ENCODE peak calls at places on chromosomes 7 and 10, in four cellular contexts. T is uterus, G is A549, L is lung. C is an unnamed sample.

GRCh38 chr7:22173884-22174573 is 182.9 kb downstream of the RAPGEF5 start:
- DNase-seq in T (no peak), G (no peak), L (no peak), C (no peak)

GRCh38 chr10:110591760-110592159 is 24.3 kb downstream of the SMC3 start:
- DNase-seq in T (no peak), G (no peak), L (no peak), C (no peak)

GRCh38 chr7:74482629-74483401 is 29.1 kb downstream of the GTF2IRD1 start:
- DNase-seq in T (peak; percentile 49), G (peak; percentile 83), L (no peak), C (peak; percentile 98)

GRCh38 chr7:151115121-151115835 is 29.0 kb downstream of the AGAP3 start:
- DNase-seq in T (no peak), G (no peak), L (no peak), C (peak; percentile 71)

GRCh38 chr10:27621441-27621840 is 117.3 kb downstream of the RAB18 start:
- DNase-seq in T (no peak), G (no peak), L (no peak), C (no peak)

GRCh38 chr7:76191783-76192240 is 9.9 kb upstream of the SRRM3 start:
- DNase-seq in T (no peak), G (no peak), L (no peak), C (peak; percentile 12)

GRCh38 chr10:34217524-34217923 is 597.6 kb downstream of the PARD3 start:
- DNase-seq in T (no peak), G (no peak), L (no peak), C (no peak)

GRCh38 chr7:44177570-44178131 is 11.6 kb downstream of the GCK start:
- DNase-seq in T (no peak), G (no peak), L (no peak), C (no peak)

GRCh38 chr10:79979973-79980687 is 31.2 kb upstream of the SFTPD start:
- DNase-seq in T (no peak), G (no peak), L (peak; percentile 43), C (no peak)

GRCh38 chr10:3783721-3784432 is 1.1 kb downstream of the KLF6 start:
- DNase-seq in T (peak; percentile 80), G (no peak), L (peak; percentile 72), C (peak; percentile 44)

GRCh38 chr10:55500931-55501559 is 700.0 kb upstream of the PCDH15 start:
- DNase-seq in T (no peak), G (no peak), L (no peak), C (peak; percentile 9)

GRCh38 chr10:119477444-119477843 is 65.1 kb downstream of the RGS10 start:
- DNase-seq in T (no peak), G (no peak), L (no peak), C (no peak)

GRCh38 chr10:36187382-36188042 is 545.4 kb upstream of the FZD8 start:
- DNase-seq in T (no peak), G (no peak), L (no peak), C (no peak)

GRCh38 chr10:3495281-3495680 is 289.7 kb downstream of the KLF6 start:
- DNase-seq in T (no peak), G (no peak), L (no peak), C (no peak)

GRCh38 chr7:137563986-137564385 is 220.5 kb upstream of the PTN start:
- DNase-seq in T (no peak), G (no peak), L (no peak), C (no peak)

GRCh38 chr10:5534051-5534821 is 9.5 kb downstream of the CALML3 start:
- DNase-seq in T (no peak), G (no peak), L (no peak), C (no peak)

GRCh38 chr7:44057849-44058758 is 7.3 kb downstream of the PGAM2 start:
- DNase-seq in T (peak; percentile 10), G (no peak), L (no peak), C (no peak)

GRCh38 chr10:73956476-73957338 is 41.2 kb upstream of the VCL start:
- DNase-seq in T (no peak), G (no peak), L (no peak), C (peak; percentile 53)

GRCh38 chr7:74612015-74612829 is 45.3 kb upstream of the GTF2I start:
- DNase-seq in T (no peak), G (no peak), L (peak; percentile 68), C (peak; percentile 30)

GRCh38 chr10:122974034-122974433 is 6.2 kb upstream of the PSTK start:
- DNase-seq in T (no peak), G (no peak), L (no peak), C (no peak)

GRCh38 chr7:43431020-43431595 is 151.8 kb upstream of the STK17A start:
- DNase-seq in T (no peak), G (no peak), L (no peak), C (peak; percentile 15)

GRCh38 chr10:88792656-88793055 is 9.9 kb upstream of the LIPM start:
- DNase-seq in T (no peak), G (no peak), L (peak; percentile 41), C (peak; percentile 85)

GRCh38 chr10:110364531-110364937 is 59.8 kb upstream of the SMNDC1 start:
- DNase-seq in T (no peak), G (no peak), L (no peak), C (no peak)

GRCh38 chr7:93047514-93048099 is 70.2 kb downstream of the SAMD9 start:
- DNase-seq in T (no peak), G (no peak), L (no peak), C (no peak)

GRCh38 chr7:93040355-93040754 is 77.4 kb downstream of the SAMD9 start:
- DNase-seq in T (no peak), G (no peak), L (no peak), C (no peak)

GRCh38 chr7:93044147-93044810 is 73.5 kb downstream of the SAMD9 start:
- DNase-seq in T (no peak), G (no peak), L (no peak), C (no peak)

GRCh38 chr7:93046641-93047040 is 71.1 kb downstream of the SAMD9 start:
- DNase-seq in T (no peak), G (no peak), L (no peak), C (peak; percentile 32)

GRCh38 chr7:93043393-93043985 is 74.3 kb downstream of the SAMD9 start:
- DNase-seq in T (no peak), G (no peak), L (no peak), C (no peak)
- H3K4me3 ChIP-seq in T (no peak overlapping the region), G (no peak overlapping the region), L (no peak overlapping the region), C (no peak overlapping the region)

GRCh38 chr7:99996755-99997544 is 18.4 kb upstream of the ZKSCAN1 start:
- DNase-seq in T (no peak), G (no peak), L (no peak), C (no peak)
- H3K27ac ChIP-seq in T (peak overlapping the region; percentile 73), G (no peak overlapping the region), L (peak overlapping the region; percentile 84), C (peak overlapping the region; percentile 43)

GRCh38 chr10:25824050-25824449 is 110.0 kb upstream of the MYO3A start:
- DNase-seq in T (no peak), G (no peak), L (no peak), C (no peak)

GRCh38 chr10:25818751-25819150 is 115.3 kb upstream of the MYO3A start:
- DNase-seq in T (no peak), G (no peak), L (no peak), C (no peak)

GRCh38 chr10:25815236-25815635 is 118.8 kb upstream of the MYO3A start:
- DNase-seq in T (no peak), G (no peak), L (no peak), C (no peak)

GRCh38 chr10:25815999-25816768 is 117.8 kb upstream of the MYO3A start:
- DNase-seq in T (no peak), G (no peak), L (no peak), C (no peak)

DNA sequence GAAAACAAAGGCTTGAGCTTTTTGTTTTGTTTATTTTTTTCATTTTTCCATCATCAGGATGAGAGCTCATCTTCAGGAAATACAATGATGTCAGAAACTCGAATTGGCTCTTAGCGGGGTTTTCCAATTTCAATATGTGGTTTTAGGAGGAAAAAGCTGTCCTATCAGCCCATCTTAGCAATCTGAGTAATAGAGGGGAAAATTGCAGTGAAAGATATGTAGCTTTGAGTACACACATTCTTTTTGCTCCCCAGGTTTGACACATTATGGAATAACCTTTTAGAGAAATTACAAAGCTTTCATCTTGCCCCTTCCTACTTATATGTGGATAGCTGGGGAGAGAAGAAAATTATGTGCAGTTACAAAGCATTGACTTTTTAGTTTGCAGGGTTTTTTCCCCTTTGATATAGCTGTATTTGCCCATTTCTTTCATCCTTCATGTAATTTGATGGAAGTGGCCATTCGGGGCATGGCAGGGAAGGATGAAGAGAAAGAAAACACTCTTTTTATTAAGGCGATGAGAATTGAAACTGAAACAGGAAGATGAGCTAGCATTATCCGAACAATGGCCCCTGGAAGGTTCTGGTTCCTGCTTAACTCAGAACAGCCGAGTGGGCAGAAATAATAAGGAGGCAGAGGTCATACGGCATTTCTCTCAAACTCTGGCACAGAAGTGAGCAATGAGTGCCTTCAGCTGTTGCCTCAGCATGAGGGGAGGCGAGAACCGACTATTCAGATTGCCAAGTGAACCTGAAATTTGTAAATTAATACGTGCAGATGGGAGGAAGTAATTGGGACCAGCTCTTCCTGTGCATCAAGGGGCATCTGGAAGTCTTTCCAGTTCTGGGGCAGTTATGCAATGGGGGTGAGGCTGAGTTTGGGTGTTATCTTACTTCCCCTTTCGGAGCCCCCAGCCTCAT is 113.3 kb upstream of the MYO3A start:
- DNase-seq in T (no peak), G (no peak), L (no peak), C (no peak)
- H3K4me3 ChIP-seq in T (no peak overlapping the region), G (no peak overlapping the region), L (no peak overlapping the region), C (no peak overlapping the region)

GRCh38 chr10:30821994-30822692 is 192.6 kb upstream of the LYZL2 start:
- DNase-seq in T (no peak), G (no peak), L (no peak), C (no peak)

GRCh38 chr10:30818854-30819253 is 189.3 kb upstream of the LYZL2 start:
- DNase-seq in T (no peak), G (no peak), L (no peak), C (no peak)

GRCh38 chr10:30821269-30821993 is 191.9 kb upstream of the LYZL2 start:
- DNase-seq in T (no peak), G (no peak), L (no peak), C (peak; percentile 44)

GRCh38 chr10:30819306-30820190 is 190.0 kb upstream of the LYZL2 start:
- DNase-seq in T (no peak), G (no peak), L (no peak), C (no peak)

DNA sequence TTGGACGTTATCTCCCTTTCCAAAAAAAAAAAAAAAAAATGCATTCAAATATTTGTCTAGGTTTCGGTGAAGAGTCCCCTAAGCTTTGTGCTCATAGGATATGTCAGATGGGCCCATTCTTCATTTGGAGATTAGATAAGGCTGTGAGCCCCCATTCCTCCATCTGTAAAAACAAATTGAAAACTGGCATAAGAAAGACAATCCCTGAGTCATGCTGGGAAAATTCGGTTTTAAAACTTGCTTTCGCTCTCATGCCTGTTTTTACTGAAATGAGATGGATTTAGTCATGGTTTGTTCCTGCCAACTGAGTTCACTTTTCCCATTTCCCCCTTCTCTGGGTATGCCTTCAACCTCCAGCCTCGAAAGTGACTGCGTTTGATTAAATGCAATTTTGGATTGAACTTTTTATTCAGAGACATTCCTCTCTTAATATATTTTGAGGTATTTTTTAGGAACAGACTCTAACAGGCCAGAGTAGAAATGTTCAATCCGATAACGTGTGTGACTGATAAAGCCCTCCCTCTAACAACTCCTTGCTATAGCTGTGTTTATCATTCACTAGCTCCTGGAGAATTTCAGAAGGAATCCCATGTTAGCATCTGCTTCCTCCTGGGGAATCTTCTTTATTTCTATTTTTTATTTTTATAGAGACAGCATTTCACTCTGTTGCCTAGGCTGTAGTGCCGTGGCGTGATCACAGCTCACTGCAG is 190.9 kb upstream of the LYZL2 start:
- DNase-seq in T (no peak), G (no peak), L (no peak), C (no peak)
- H3K27ac ChIP-seq in T (peak overlapping the region; percentile 84), G (no peak overlapping the region), L (peak overlapping the region; percentile 17), C (no peak overlapping the region)

GRCh38 chr10:108639010-108639409 is 1284.3 kb downstream of the XPNPEP1 start:
- DNase-seq in T (no peak), G (no peak), L (peak; percentile 73), C (no peak)

GRCh38 chr10:108638225-108638624 is 1285.1 kb downstream of the XPNPEP1 start:
- DNase-seq in T (no peak), G (no peak), L (no peak), C (no peak)
- H3K4me3 ChIP-seq in T (no peak overlapping the region), G (no peak overlapping the region), L (no peak overlapping the region), C (no peak overlapping the region)